ENCODE peak calls at places on chromosome 5, in five cellular contexts. Z is uterus, C is body of pancreas, J is fibroblast of lung, E is psoas muscle. I is an unnamed sample.

GRCh38 chr5:180291943-180292831 is at the start of gene MAPK9:
- DNase-seq in C (peak; percentile 86), J (peak; percentile 66), E (peak; percentile 89), Z (peak; percentile 81), I (peak; percentile 76)

GRCh38 chr5:23269981-23270380 is 237.4 kb upstream of the PRDM9 start:
- DNase-seq in E (no peak), Z (no peak), J (no peak), C (no peak), I (no peak)

GRCh38 chr5:16931334-16932110 is 4.6 kb downstream of the MYO10 start:
- DNase-seq in J (peak; percentile 76), Z (no peak), E (no peak), C (peak; percentile 67), I (no peak)

GRCh38 chr5:53089481-53089976 is 20.0 kb downstream of the MOCS2 start:
- DNase-seq in J (no peak), E (no peak), C (no peak), Z (no peak), I (no peak)

GRCh38 chr5:80125962-80126480 is 90.9 kb downstream of the THBS4 start:
- DNase-seq in E (no peak), C (no peak), J (peak; percentile 89), Z (no peak), I (no peak)

GRCh38 chr5:107915413-107915812 is 244.7 kb upstream of the EFNA5 start:
- DNase-seq in Z (no peak), E (no peak), C (no peak), J (no peak), I (no peak)

GRCh38 chr5:174090147-174090546 is 44.6 kb downstream of the NSG2 start:
- DNase-seq in Z (no peak), C (no peak), E (no peak), J (no peak), I (no peak)

GRCh38 chr5:93721511-93721910 is 19.9 kb downstream of the POU5F2 start:
- DNase-seq in E (no peak), Z (no peak), J (no peak), C (no peak), I (no peak)

GRCh38 chr5:132473608-132474007 is 17.0 kb downstream of the IRF1 start:
- DNase-seq in C (no peak), J (no peak), Z (peak; percentile 13), E (no peak), I (no peak)

GRCh38 chr5:132677191-132677590 is 3.4 kb downstream of the IL4 start:
- DNase-seq in C (peak; percentile 57), Z (peak; percentile 38), E (peak; percentile 39), J (peak; percentile 95), I (peak; percentile 89)

GRCh38 chr5:34012791-34013190 is 4.9 kb upstream of the AMACR start:
- DNase-seq in E (no peak), C (no peak), Z (no peak), J (peak; percentile 61), I (peak; percentile 46)

GRCh38 chr5:73917433-73917832 is 291.4 kb downstream of the ARHGEF28 start:
- DNase-seq in E (peak; percentile 32), J (peak; percentile 54), C (peak; percentile 68), Z (no peak), I (peak; percentile 77)

GRCh38 chr5:177301503-177302165 is 1.9 kb downstream of the RAB24 start:
- DNase-seq in Z (no peak), J (peak; percentile 21), E (no peak), C (peak; percentile 98), I (peak; percentile 78)

GRCh38 chr5:1293997-1294838 is 650 bp downstream of the TERT start:
- DNase-seq in Z (no peak), J (no peak), E (no peak), C (no peak), I (no peak)

GRCh38 chr5:178108966-178109365 is 4.4 kb upstream of the N4BP3 start:
- DNase-seq in Z (no peak), C (no peak), J (no peak), E (no peak), I (no peak)

GRCh38 chr5:11905209-11905608 is 963 bp upstream of the CTNND2 start:
- DNase-seq in C (peak; percentile 38), Z (no peak), E (no peak), J (no peak), I (no peak)

GRCh38 chr5:179806250-179807045 is at the start of gene MGAT4B:
- DNase-seq in E (peak; percentile 79), C (peak; percentile 81), Z (peak; percentile 76), J (peak; percentile 77), I (peak; percentile 82)

GRCh38 chr5:53151713-53152458 is 42.3 kb upstream of the MOCS2 start:
- DNase-seq in C (peak; percentile 38), J (peak; percentile 88), Z (no peak), E (no peak), I (peak; percentile 28)

GRCh38 chr5:80963966-80964481 is 3.9 kb downstream of the RASGRF2 start:
- DNase-seq in J (peak; percentile 76), C (no peak), Z (no peak), E (no peak), I (no peak)

GRCh38 chr5:137218896-137219295 is 280.2 kb downstream of the SPOCK1 start:
- DNase-seq in E (no peak), J (peak; percentile 53), Z (no peak), C (peak; percentile 40), I (no peak)

GRCh38 chr5:168298949-168299348 is 7.5 kb downstream of the WWC1 start:
- DNase-seq in E (no peak), Z (no peak), J (no peak), C (no peak), I (no peak)

GRCh38 chr5:93594591-93595419 is 11.8 kb downstream of the NR2F1 start:
- DNase-seq in C (no peak), Z (no peak), J (no peak), E (no peak), I (no peak)

DNA sequence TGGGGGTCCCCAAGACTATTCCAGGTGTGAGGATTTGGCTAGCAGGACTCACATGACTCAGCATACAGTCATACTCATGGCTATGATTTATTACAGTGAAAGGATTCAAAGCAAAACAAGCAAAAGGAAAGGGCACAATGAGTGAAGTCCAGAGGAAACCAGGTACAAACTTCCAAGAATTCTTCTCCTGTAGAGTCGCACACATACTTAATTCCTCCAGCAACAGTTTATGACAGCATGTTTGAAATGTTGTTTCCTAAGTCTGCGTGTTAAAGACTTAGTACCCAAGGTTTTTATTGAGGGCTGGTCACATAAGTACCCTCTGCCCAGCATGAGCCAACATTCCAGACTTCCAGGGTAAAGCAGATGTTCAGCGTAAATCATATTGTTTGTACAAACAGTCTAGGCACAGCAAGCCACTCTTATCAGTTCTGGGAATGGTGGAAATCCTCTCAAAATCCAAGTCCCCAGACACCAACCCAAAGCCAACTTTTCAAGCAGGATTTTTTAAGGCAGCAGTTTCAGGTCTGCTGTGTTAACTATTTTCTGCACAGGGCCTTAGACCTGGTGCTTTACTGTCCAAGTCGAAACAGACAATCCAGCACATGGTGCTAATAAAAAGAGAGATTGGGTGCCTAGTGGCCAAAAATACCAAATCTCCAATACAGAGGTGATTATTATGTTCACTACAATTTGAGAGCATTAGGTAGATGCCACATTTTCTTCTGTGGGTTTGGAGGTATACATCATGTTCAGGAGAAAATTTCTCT is 18.6 kb upstream of the RICTOR start:
- DNase-seq in J (peak; percentile 59), C (no peak), E (no peak), Z (no peak), I (no peak)
- H3K4me3 ChIP-seq in J (no peak overlapping the region), C (no peak overlapping the region), E (no peak overlapping the region), Z (no peak overlapping the region), I (no peak overlapping the region)

GRCh38 chr5:89320889-89321288 is 437.9 kb upstream of the MEF2C start:
- DNase-seq in E (no peak), J (no peak), C (no peak), Z (no peak), I (no peak)

GRCh38 chr5:89320441-89320840 is 437.5 kb upstream of the MEF2C start:
- DNase-seq in C (no peak), J (no peak), E (no peak), Z (no peak), I (no peak)

GRCh38 chr5:89313044-89313443 is 430.1 kb upstream of the MEF2C start:
- DNase-seq in E (no peak), Z (no peak), C (no peak), J (peak; percentile 93), I (no peak)

GRCh38 chr5:89313804-89314588 is 431.0 kb upstream of the MEF2C start:
- DNase-seq in E (no peak), J (peak; percentile 99), C (no peak), Z (no peak), I (no peak)

GRCh38 chr5:89315194-89315593 is 432.2 kb upstream of the MEF2C start:
- DNase-seq in J (peak; percentile 91), Z (no peak), E (no peak), C (peak; percentile 26), I (no peak)
- TF ChIP-seq CTCF in J (no peak), Z (no peak), E (no peak), C (no peak), I (no peak)

GRCh38 chr5:158267228-158267627 is 408.3 kb upstream of the CLINT1 start:
- DNase-seq in C (no peak), E (no peak), Z (no peak), J (no peak), I (no peak)
- H3K9me3 ChIP-seq in C (no peaks in the 10 kb centered on the region), E (peaks cover 9% of the 10 kb centered on the region), Z (no peaks in the 10 kb centered on the region), J (no peaks in the 10 kb centered on the region), I (no peaks in the 10 kb centered on the region)

GRCh38 chr5:41507501-41507900 is 2.9 kb downstream of the PLCXD3 start:
- DNase-seq in E (no peak), J (no peak), C (no peak), Z (no peak), I (no peak)

GRCh38 chr5:41509399-41510175 is 814 bp downstream of the PLCXD3 start:
- DNase-seq in Z (no peak), J (no peak), E (no peak), C (no peak), I (peak; percentile 15)

GRCh38 chr5:41508186-41508585 is 2.2 kb downstream of the PLCXD3 start:
- DNase-seq in C (no peak), E (no peak), J (peak; percentile 4), Z (no peak), I (no peak)

GRCh38 chr5:41510176-41510831 is at the start of gene PLCXD3:
- DNase-seq in Z (no peak), C (peak; percentile 48), E (peak; percentile 12), J (peak; percentile 8), I (peak; percentile 15)

GRCh38 chr5:41508696-41509398 is 1.6 kb downstream of the PLCXD3 start:
- DNase-seq in C (no peak), E (no peak), J (no peak), Z (no peak), I (no peak)
- H3K4me3 ChIP-seq in C (no peak overlapping the region), E (peak overlapping the region; percentile 11), J (no peak overlapping the region), Z (no peak overlapping the region), I (peak overlapping the region; percentile 55)